ENCODE peak calls at places on chromosomes 6 and 20, in seven cellular contexts. A is A549, G is tibial nerve, P is ovary, Z is HepG2, L is suprapubic skin, M is stomach. I is an unnamed sample.
A peak's percentile ranks its signal among the peaks of the same experiment; 100 is the strongest.

GRCh38 chr6:51559059-51559458 is 528.4 kb downstream of the PKHD1 start:
- DNase-seq in L (no peak), Z (peak; percentile 18), P (no peak), G (no peak), M (peak; percentile 27), A (no peak), I (no peak)

GRCh38 chr6:12363651-12364381 is 73.7 kb downstream of the EDN1 start:
- DNase-seq in G (no peak), M (peak; percentile 75), L (no peak), P (no peak), A (peak; percentile 93), Z (peak; percentile 52), I (no peak)

GRCh38 chr20:46767127-46767761 is 57.8 kb downstream of the SLC2A10 start:
- DNase-seq in Z (peak; percentile 63), M (peak; percentile 50), G (peak; percentile 25), L (no peak), P (no peak), A (peak; percentile 61), I (no peak)

GRCh38 chr20:33158637-33159385 is 9.1 kb upstream of the BPIFA2 start:
- DNase-seq in M (peak; percentile 4), L (no peak), Z (no peak), G (no peak), P (no peak), A (no peak), I (no peak)

GRCh38 chr20:56166781-56167465 is 81.6 kb upstream of the MC3R start:
- DNase-seq in L (no peak), Z (no peak), P (no peak), M (no peak), A (no peak), G (no peak), I (no peak)

GRCh38 chr6:160477901-160478300 is 129.7 kb downstream of the SLC22A3 start:
- DNase-seq in P (no peak), A (no peak), G (no peak), Z (no peak), L (no peak), M (no peak), I (no peak)

GRCh38 chr20:54431545-54431944 is 43.8 kb upstream of the DOK5 start:
- DNase-seq in G (no peak), M (no peak), P (no peak), A (no peak), L (no peak), Z (no peak), I (no peak)

GRCh38 chr20:9059931-9060330 is 9.0 kb upstream of the PLCB4 start:
- DNase-seq in M (no peak), L (no peak), G (no peak), P (no peak), Z (no peak), A (peak; percentile 37), I (no peak)

GRCh38 chr6:78462728-78463127 is 404.6 kb upstream of the IRAK1BP1 start:
- DNase-seq in M (no peak), A (peak; percentile 21), G (no peak), P (no peak), Z (no peak), L (no peak), I (no peak)

GRCh38 chr6:165605901-165606739 is 56.9 kb downstream of the PDE10A start:
- DNase-seq in M (peak; percentile 37), P (no peak), L (no peak), A (no peak), Z (no peak), G (no peak), I (no peak)

GRCh38 chr6:116152620-116153019 is 26.7 kb upstream of the COL10A1 start:
- DNase-seq in L (no peak), G (no peak), A (no peak), P (no peak), Z (no peak), M (no peak), I (no peak)

GRCh38 chr20:433300-433975 is 25.3 kb downstream of the RBCK1 start:
- DNase-seq in P (no peak), M (no peak), L (peak; percentile 29), A (no peak), Z (no peak), G (no peak), I (no peak)

GRCh38 chr6:159461998-159462397 is 231.0 kb downstream of the SOD2 start:
- DNase-seq in M (no peak), A (no peak), L (no peak), G (no peak), P (no peak), Z (no peak), I (no peak)

GRCh38 chr6:42028234-42029061 is 21.9 kb upstream of the TAF8 start:
- DNase-seq in Z (no peak), L (no peak), P (no peak), A (peak; percentile 72), M (no peak), G (no peak), I (no peak)

GRCh38 chr6:117907600-117908245 is 659 bp downstream of the SLC35F1 start:
- DNase-seq in Z (no peak), P (no peak), A (no peak), L (no peak), M (no peak), G (no peak), I (no peak)

GRCh38 chr6:97524846-97525245 is 241.8 kb upstream of the MMS22L start:
- DNase-seq in G (no peak), P (no peak), L (no peak), M (no peak), A (no peak), Z (no peak), I (no peak)

GRCh38 chr6:151242420-151242841 is 2.7 kb downstream of the AKAP12 start:
- DNase-seq in L (no peak), P (peak; percentile 15), Z (no peak), M (no peak), G (no peak), A (no peak), I (peak; percentile 75)

GRCh38 chr6:129789974-129790373 is 71.1 kb downstream of the TMEM244 start:
- DNase-seq in P (no peak), Z (no peak), L (no peak), M (no peak), A (no peak), G (no peak), I (no peak)

GRCh38 chr6:169800668-169801395 is 49.4 kb downstream of the ERMARD start:
- DNase-seq in Z (peak; percentile 91), G (no peak), M (peak; percentile 47), L (no peak), A (peak; percentile 72), P (peak; percentile 31), I (no peak)

GRCh38 chr6:31005249-31006020 is 4.8 kb upstream of the MUC22 start:
- DNase-seq in Z (no peak), P (no peak), A (no peak), L (peak; percentile 14), M (no peak), G (no peak), I (no peak)

GRCh38 chr20:6142348-6142993 is 19.6 kb upstream of the FERMT1 start:
- DNase-seq in A (peak; percentile 75), M (peak; percentile 46), L (no peak), Z (peak; percentile 70), G (peak; percentile 74), P (no peak), I (no peak)

GRCh38 chr6:33834401-33835392 is 30.9 kb upstream of the MLN start:
- DNase-seq in L (no peak), P (no peak), M (no peak), A (no peak), G (no peak), Z (no peak), I (no peak)

GRCh38 chr6:7532232-7532631 is 9.2 kb upstream of the DSP start:
- DNase-seq in G (no peak), L (no peak), M (peak; percentile 81), A (no peak), P (no peak), Z (no peak), I (no peak)

DNA sequence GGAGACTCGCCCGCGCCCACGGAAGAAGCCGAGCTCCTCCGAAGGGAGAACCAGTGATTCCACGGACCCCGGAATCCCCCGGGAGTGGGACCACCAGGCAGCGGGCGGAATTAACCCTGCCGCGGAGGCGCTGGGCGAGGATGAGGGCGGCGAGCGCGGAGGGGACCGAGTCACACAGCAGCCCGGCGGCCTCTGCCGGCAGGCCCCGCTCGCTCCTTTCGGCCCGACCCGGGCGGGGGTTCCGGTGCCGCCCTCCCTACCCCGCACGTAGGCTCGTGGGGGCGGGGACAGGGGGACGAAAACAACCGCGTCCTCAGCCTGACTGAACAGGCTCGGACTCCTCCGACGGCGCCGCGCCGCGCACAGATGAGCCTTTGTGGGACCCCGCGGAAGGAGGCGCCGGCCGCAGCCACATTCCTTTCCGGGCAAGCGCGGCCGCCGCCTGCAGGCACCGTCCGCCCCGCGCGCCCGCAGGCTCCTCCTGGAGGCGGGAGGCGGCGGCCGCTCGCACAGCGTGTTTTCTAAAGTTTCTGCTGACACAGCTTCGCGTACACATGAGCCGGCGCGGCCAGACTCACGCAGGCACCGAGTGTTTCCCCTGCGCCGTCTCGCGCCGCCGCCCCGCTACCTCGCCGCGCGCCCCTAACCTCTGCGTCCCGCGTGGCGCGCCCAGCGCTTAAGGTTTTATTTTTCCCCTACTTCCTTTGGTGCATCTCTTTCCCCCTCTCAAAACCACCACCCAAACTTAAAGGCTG is 244.3 kb downstream of the ARID1B start:
- DNase-seq in P (peak; percentile 90), A (peak; percentile 78), Z (peak; percentile 91), L (peak; percentile 95), M (peak; percentile 90), G (peak; percentile 87), I (peak; percentile 97)
- TF ChIP-seq EP300 in P (no peak), A (no peak), Z (peak; percentile 9), L (no peak), M (no peak), G (peak; percentile 98), I (no peak)

DNA sequence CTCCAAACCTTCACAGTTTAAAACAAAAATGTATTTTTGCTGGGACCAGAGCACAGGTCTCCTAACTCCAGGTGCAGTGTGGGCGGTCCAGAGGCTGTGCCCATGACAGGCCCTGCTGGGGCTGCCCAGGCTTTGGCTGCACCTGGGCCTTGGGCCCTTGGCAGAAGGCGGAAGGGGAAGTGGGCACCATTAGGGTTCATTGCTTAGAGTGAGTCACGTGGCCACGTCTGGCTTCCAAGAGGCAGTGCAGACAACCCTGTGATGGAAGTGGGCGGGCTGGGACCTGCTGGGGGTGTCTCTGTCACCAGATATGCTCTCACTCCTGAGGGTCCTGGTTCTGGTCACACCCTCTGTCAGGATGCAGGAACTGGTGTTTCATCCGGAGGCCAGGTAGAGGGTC is 302.2 kb downstream of the QKI start:
- DNase-seq in G (no peak), A (no peak), Z (no peak), L (no peak), P (no peak), M (no peak), I (no peak)
- TF ChIP-seq EP300 in G (no peak), A (no peak), Z (no peak), L (no peak), P (no peak), M (no peak), I (no peak)

DNA sequence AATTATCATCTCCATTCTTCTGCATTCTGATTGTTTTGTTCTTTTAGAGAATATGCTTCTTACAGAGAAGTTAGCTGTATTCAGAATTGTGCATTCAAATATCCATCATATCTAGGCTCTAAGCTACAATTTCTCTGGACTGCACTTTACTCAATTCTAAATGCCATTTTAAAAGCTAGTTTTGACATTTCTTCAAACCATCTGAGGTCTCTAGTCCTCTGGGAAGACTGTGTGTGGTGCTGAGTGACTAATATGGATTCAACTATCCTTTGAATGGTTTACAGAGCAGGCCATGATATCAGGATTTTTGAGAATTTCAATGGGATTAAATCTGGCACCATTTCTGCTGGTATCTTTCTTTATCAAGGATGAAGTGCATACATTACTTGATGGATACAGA is 285.7 kb downstream of the BTBD3 start:
- DNase-seq in A (no peak), M (no peak), Z (no peak), P (no peak), L (no peak), G (no peak), I (no peak)
- TF ChIP-seq EP300 in A (no peak), M (no peak), Z (no peak), P (no peak), L (no peak), G (no peak), I (no peak)

GRCh38 chr6:18055098-18055497 is 67.4 kb downstream of the NHLRC1 start:
- DNase-seq in Z (no peak), M (no peak), G (no peak), L (no peak), P (no peak), A (no peak), I (no peak)
- TF ChIP-seq EP300 in Z (no peak), M (no peak), G (no peak), L (no peak), P (no peak), A (no peak), I (no peak)

I was measured in sigmoid colon.